ENCODE peak calls at places on chromosomes 6 and 20, in nine cellular contexts. M, T, P, N, D, I, Q, Y and O are unnamed samples.

GRCh38 chr20:48457261-48458002 is 370.4 kb downstream of the PREX1 start:
- DNase-seq in M (no peak), T (no peak), P (no peak), N (no peak), D (no peak), I (no peak), Q (no peak), Y (no peak), O (no peak)

GRCh38 chr6:5012531-5012930 is 8.7 kb upstream of the RPP40 start:
- DNase-seq in M (no peak), T (no peak), P (no peak), N (no peak), D (no peak), I (no peak), Q (no peak), Y (peak; percentile 33), O (no peak)

GRCh38 chr6:81767163-81768000 is 14.9 kb upstream of the TENT5A start:
- DNase-seq in M (no peak), T (no peak), P (no peak), N (peak; percentile 52), D (no peak), I (no peak), Q (no peak), Y (peak; percentile 64), O (peak; percentile 31)

GRCh38 chr20:25470045-25470444 is 62.6 kb downstream of the GINS1 start:
- DNase-seq in M (peak; percentile 32), T (peak; percentile 68), P (no peak), N (no peak), D (no peak), I (no peak), Q (no peak), Y (no peak), O (no peak)

GRCh38 chr20:11794525-11794924 is 123.2 kb upstream of the BTBD3 start:
- DNase-seq in M (no peak), T (no peak), P (no peak), N (no peak), D (no peak), I (no peak), Q (no peak), Y (no peak), O (no peak)

GRCh38 chr6:15296735-15297134 is 50.9 kb downstream of the JARID2 start:
- DNase-seq in M (no peak), T (no peak), P (no peak), N (no peak), D (no peak), I (no peak), Q (no peak), Y (no peak), O (no peak)

GRCh38 chr6:166815629-166816028 is 140.7 kb downstream of the RNASET2 start:
- DNase-seq in M (no peak), T (peak; percentile 45), P (no peak), N (no peak), D (no peak), I (no peak), Q (no peak), Y (no peak), O (no peak)

GRCh38 chr6:123360359-123360758 is 276.4 kb downstream of the TRDN start:
- DNase-seq in M (no peak), T (no peak), P (no peak), N (no peak), D (no peak), I (no peak), Q (no peak), Y (no peak), O (no peak)

GRCh38 chr6:32092760-32093497 is 16.2 kb downstream of the TNXB start:
- DNase-seq in M (peak; percentile 96), T (no peak), P (no peak), N (no peak), D (peak; percentile 17), I (peak; percentile 12), Q (no peak), Y (no peak), O (no peak)

GRCh38 chr6:21942910-21943309 is 349.4 kb downstream of the SOX4 start:
- DNase-seq in M (no peak), T (no peak), P (no peak), N (peak; percentile 41), D (no peak), I (no peak), Q (no peak), Y (no peak), O (no peak)

GRCh38 chr6:122109075-122109474 is 290.4 kb upstream of the HSF2 start:
- DNase-seq in M (no peak), T (no peak), P (no peak), N (no peak), D (no peak), I (no peak), Q (no peak), Y (no peak), O (no peak)

GRCh38 chr20:62703853-62704228 is 4.8 kb upstream of the NTSR1 start:
- DNase-seq in M (no peak), T (no peak), P (no peak), N (no peak), D (no peak), I (no peak), Q (peak; percentile 25), Y (no peak), O (no peak)